ENCODE peak calls at places on chromosomes 6 and 20, in six cellular contexts. Q is activated CD8-positive, alpha-beta T cell treated with anti-CD3 and anti-CD28 coated beads for 36 hours; E is neural progenitor cell; M is LoVo; T is 8988T; W is body of pancreas. J is an unnamed sample.

GRCh38 chr6:160519603-160520042 is 144.5 kb downstream of the LPA start:
- DNase-seq in E (no peak), Q (peak; percentile 80), T (no peak), M (peak; percentile 73), W (no peak), J (peak; percentile 81)

GRCh38 chr20:43751167-43752050 is 24.6 kb upstream of the GTSF1L start:
- DNase-seq in T (no peak), E (no peak), Q (peak; percentile 85), W (no peak), M (no peak), J (peak; percentile 85)

GRCh38 chr6:10184408-10185187 is 230.3 kb downstream of the TFAP2A start:
- DNase-seq in M (no peak), W (no peak), Q (no peak), E (no peak), T (no peak), J (no peak)

GRCh38 chr6:112911949-112912348 is 564.8 kb downstream of the RFPL4B start:
- DNase-seq in T (no peak), M (no peak), W (no peak), Q (no peak), E (no peak), J (no peak)

GRCh38 chr6:42935322-42935721 is 6.0 kb downstream of the CNPY3 start:
- DNase-seq in E (no peak), M (no peak), T (no peak), W (no peak), Q (no peak), J (no peak)

GRCh38 chr20:48635791-48636267 is 192.0 kb downstream of the PREX1 start:
- DNase-seq in M (peak; percentile 25), Q (peak; percentile 70), T (peak; percentile 96), E (peak; percentile 83), W (peak; percentile 41), J (peak; percentile 78)

GRCh38 chr6:135932651-135933050 is 81.2 kb downstream of the PDE7B start:
- DNase-seq in M (no peak), W (no peak), Q (no peak), E (no peak), T (no peak), J (no peak)

GRCh38 chr6:118558811-118559217 is 10.7 kb downstream of the PLN start:
- DNase-seq in W (no peak), M (no peak), E (no peak), T (no peak), Q (peak; percentile 27), J (peak; percentile 24)

GRCh38 chr6:117711369-117711768 is 36.1 kb downstream of the NUS1 start:
- DNase-seq in M (no peak), E (no peak), T (no peak), W (no peak), Q (peak; percentile 3), J (peak; percentile 12)

GRCh38 chr20:36460648-36461599 is 80.4 kb upstream of the MYL9 start:
- DNase-seq in T (peak; percentile 94), M (peak; percentile 92), E (peak; percentile 99), Q (peak; percentile 92), W (peak; percentile 95), J (peak; percentile 89)

GRCh38 chr6:142112451-142113061 is 20.2 kb upstream of the GJE1 start:
- DNase-seq in E (peak; percentile 89), W (peak; percentile 74), M (peak; percentile 60), T (no peak), Q (peak; percentile 88), J (peak; percentile 88)

GRCh38 chr6:100276311-100277057 is 188.2 kb downstream of the SIM1 start:
- DNase-seq in T (no peak), Q (no peak), M (no peak), W (no peak), E (no peak), J (no peak)

GRCh38 chr20:60037120-60037499 is 78.9 kb downstream of the CDH26 start:
- DNase-seq in Q (no peak), W (no peak), T (peak; percentile 38), M (no peak), E (no peak), J (no peak)

GRCh38 chr6:79353226-79353625 is 118.7 kb upstream of the HMGN3 start:
- DNase-seq in T (no peak), E (no peak), W (no peak), Q (no peak), M (no peak), J (no peak)

GRCh38 chr6:1993049-1993448 is 252.4 kb downstream of the GMDS start:
- DNase-seq in Q (no peak), T (no peak), W (no peak), E (no peak), M (no peak), J (no peak)

GRCh38 chr6:31859923-31860322 is 2.7 kb downstream of the NEU1 start:
- DNase-seq in M (no peak), T (no peak), Q (no peak), W (no peak), E (no peak), J (no peak)

GRCh38 chr20:44166477-44166876 is 20.5 kb downstream of the JPH2 start:
- DNase-seq in M (no peak), Q (no peak), W (no peak), T (no peak), E (no peak), J (no peak)

GRCh38 chr6:147341486-147341885 is 137.3 kb downstream of the STXBP5 start:
- DNase-seq in E (no peak), T (no peak), W (no peak), Q (no peak), M (no peak), J (no peak)

GRCh38 chr20:34083137-34083536 is 28.9 kb downstream of the EIF2S2 start:
- DNase-seq in E (no peak), Q (no peak), T (no peak), W (peak; percentile 65), M (peak; percentile 52), J (no peak)

GRCh38 chr20:32484221-32485125 is 100.7 kb downstream of the NOL4L start:
- DNase-seq in Q (peak; percentile 45), T (no peak), E (peak; percentile 67), W (peak; percentile 50), M (peak; percentile 6), J (peak; percentile 43)

GRCh38 chr20:4555188-4555893 is 166.4 kb upstream of the PRND start:
- DNase-seq in T (no peak), M (peak; percentile 23), E (no peak), Q (no peak), W (no peak), J (no peak)

GRCh38 chr6:125236536-125237327 is 65.0 kb downstream of the HDDC2 start:
- DNase-seq in T (no peak), E (no peak), W (no peak), Q (no peak), M (peak; percentile 47), J (no peak)

GRCh38 chr6:38488876-38489275 is 150.9 kb downstream of the BTBD9 start:
- DNase-seq in E (no peak), T (no peak), W (no peak), Q (no peak), M (no peak), J (no peak)

GRCh38 chr6:111592726-111593515 is 12.8 kb downstream of the TRAF3IP2 start:
- DNase-seq in W (no peak), Q (no peak), E (peak; percentile 34), T (no peak), M (no peak), J (no peak)

GRCh38 chr6:127384007-127384406 is 40.6 kb upstream of the ECHDC1 start:
- DNase-seq in M (no peak), E (no peak), T (no peak), W (no peak), Q (no peak), J (no peak)

GRCh38 chr6:138972226-138972665 is 15.8 kb downstream of the REPS1 start:
- DNase-seq in M (no peak), Q (no peak), E (no peak), T (no peak), W (no peak), J (no peak)